ENCODE peak calls at places on chromosomes 3 and 15, in seven cellular contexts. B is fibroblast of the aortic adventitia, M is pancreas, V is SK-N-SH, R is choroid plexus epithelial cell, I is heart left ventricle, D is A549. E is an unnamed sample.

GRCh38 chr15:51281368-51281967 is 56.9 kb downstream of the CYP19A1 start:
- DNase-seq in B (peak), M (peak), V (peak), R (peak), I (peak), D (peak), E (no peak)

GRCh38 chr15:62135532-62136134 is 29.5 kb downstream of the C2CD4B start:
- DNase-seq in B (peak), M (peak), V (no peak), R (peak), I (peak), D (peak), E (no peak)

GRCh38 chr3:195756935-195757302 is 36.1 kb downstream of the MUC20 start:
- DNase-seq in B (no peak), M (no peak), V (no peak), R (no peak), I (no peak), D (no peak), E (no peak)

GRCh38 chr3:27617552-27617951 is 104.6 kb downstream of the EOMES start:
- DNase-seq in B (no peak), M (no peak), V (no peak), R (no peak), I (no peak), D (no peak), E (no peak)

GRCh38 chr3:156787926-156788663 is 38.1 kb upstream of the LEKR1 start:
- DNase-seq in B (peak), M (no peak), V (peak), R (peak), I (no peak), D (peak), E (no peak)

GRCh38 chr3:157353657-157354056 is 83.0 kb upstream of the PTX3 start:
- DNase-seq in B (no peak), M (no peak), V (no peak), R (no peak), I (no peak), D (no peak), E (no peak)

GRCh38 chr3:169390741-169391300 is 272.7 kb downstream of the MECOM start:
- DNase-seq in B (peak), M (no peak), V (no peak), R (peak), I (no peak), D (no peak), E (no peak)

GRCh38 chr15:91956026-91956723 is 102.7 kb downstream of the SLCO3A1 start:
- DNase-seq in B (peak), M (no peak), V (peak), R (peak), I (peak), D (no peak), E (no peak)

GRCh38 chr15:65423150-65423976 is 616 bp upstream of the IGDCC4 start:
- DNase-seq in B (no peak), M (no peak), V (no peak), R (no peak), I (no peak), D (no peak), E (no peak)
- H3K4me3 ChIP-seq in B (no peak), M (peak), V (no peak), R (peak), I (peak), D (peak), E (no peak)

GRCh38 chr15:69653846-69654245 is 201.2 kb downstream of the RPLP1 start:
- DNase-seq in B (no peak), M (no peak), V (no peak), R (no peak), I (no peak), D (no peak), E (no peak)

GRCh38 chr15:69648215-69648614 is 195.6 kb downstream of the RPLP1 start:
- DNase-seq in B (no peak), M (no peak), V (peak), R (peak), I (no peak), D (no peak), E (no peak)

GRCh38 chr15:69656271-69657030 is 203.8 kb downstream of the RPLP1 start:
- DNase-seq in B (no peak), M (peak), V (no peak), R (no peak), I (no peak), D (no peak), E (peak)

GRCh38 chr15:69648775-69649735 is 196.4 kb downstream of the RPLP1 start:
- DNase-seq in B (no peak), M (no peak), V (no peak), R (no peak), I (no peak), D (no peak), E (no peak)

GRCh38 chr15:69652906-69653305 is 200.3 kb downstream of the RPLP1 start:
- DNase-seq in B (peak), M (no peak), V (no peak), R (no peak), I (no peak), D (no peak), E (no peak)
- TF ChIP-seq CTCF in B (no peak), M (no peak), V (no peak), R (no peak), I (peak), D (no peak), E (no peak)

GRCh38 chr3:71062920-71063767 is 520.4 kb downstream of the FOXP1 start:
- DNase-seq in B (peak), M (no peak), V (peak), R (peak), I (no peak), D (no peak), E (no peak)
- H3K4me3 ChIP-seq in B (peak), M (peak), V (peak), R (peak), I (peak), D (peak), E (no peak)

GRCh38 chr3:47394140-47394855 is 13.5 kb downstream of the PTPN23 start:
- DNase-seq in B (peak), M (no peak), V (peak), R (peak), I (no peak), D (no peak), E (peak)
- TF ChIP-seq CTCF in B (no peak), M (no peak), V (peak), R (peak), I (no peak), D (no peak), E (no peak)

DNA sequence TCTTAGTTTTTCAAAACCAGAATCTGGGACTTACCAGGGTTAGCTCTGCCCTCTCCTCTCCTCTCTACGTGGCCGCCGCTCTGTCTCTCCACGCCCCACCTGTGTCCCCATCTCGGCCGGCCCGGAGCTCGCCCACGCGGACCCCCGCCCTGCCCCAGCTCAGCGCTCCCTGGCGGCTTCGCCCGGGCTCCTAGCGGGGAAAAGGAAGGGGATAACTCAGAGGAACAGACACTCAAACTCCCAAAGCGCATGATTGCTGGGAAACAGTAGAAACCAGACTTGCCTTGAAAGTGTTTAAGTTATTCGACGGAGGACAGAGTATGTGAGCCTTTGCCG is 5.4 kb downstream of the ISL2 start:
- DNase-seq in B (no peak), M (no peak), V (no peak), R (no peak), I (no peak), D (no peak), E (no peak)
- H3K4me3 ChIP-seq in B (no peak), M (peak), V (no peak), R (no peak), I (no peak), D (no peak), E (no peak)